ENCODE peak calls at places on chromosomes 16 and 17, in four cellular contexts. D, V, I and R are unnamed samples.

GRCh38 chr17:64984776-64985521 is 65.7 kb upstream of the LRRC37A3 start:
- DNase-seq in I (peak; percentile 25), D (no peak), V (no peak), R (peak; percentile 54)

GRCh38 chr16:89049484-89050118 is 44.1 kb upstream of the ACSF3 start:
- DNase-seq in I (peak; percentile 29), V (no peak), D (peak; percentile 12), R (no peak)

GRCh38 chr17:69480197-69480596 is 65.7 kb downstream of the MAP2K6 start:
- DNase-seq in D (no peak), V (no peak), I (no peak), R (no peak)

GRCh38 chr16:72242757-72243156 is 70.8 kb upstream of the PMFBP1 start:
- DNase-seq in D (no peak), I (no peak), V (no peak), R (no peak)

GRCh38 chr17:30869005-30869404 is 37.0 kb downstream of the TEFM start:
- DNase-seq in D (no peak), I (no peak), V (no peak), R (no peak)

GRCh38 chr16:79593074-79593531 is 7.4 kb downstream of the MAF start:
- DNase-seq in D (no peak), I (peak; percentile 12), V (no peak), R (no peak)

GRCh38 chr16:26526633-26527032 is 540.1 kb upstream of the C16orf82 start:
- DNase-seq in V (no peak), I (no peak), D (no peak), R (no peak)

GRCh38 chr17:79205688-79206205 is 131.1 kb downstream of the ENGASE start:
- DNase-seq in V (no peak), D (no peak), I (no peak), R (no peak)

GRCh38 chr16:1078579-1079021 is 6.1 kb downstream of the SSTR5 start:
- DNase-seq in V (peak; percentile 91), D (no peak), I (peak; percentile 36), R (peak; percentile 62)

GRCh38 chr16:84782841-84783240 is 36.9 kb upstream of the CRISPLD2 start:
- DNase-seq in V (no peak), D (no peak), I (no peak), R (no peak)

GRCh38 chr17:68383443-68384321 is 73.6 kb downstream of the WIPI1 start:
- DNase-seq in I (peak; percentile 89), V (no peak), D (no peak), R (peak; percentile 93)

GRCh38 chr17:46190763-46191162 is 2.5 kb downstream of the KANSL1 start:
- DNase-seq in D (no peak), I (no peak), V (no peak), R (no peak)

GRCh38 chr17:82234211-82235055 is 5.6 kb downstream of the SLC16A3 start:
- DNase-seq in I (peak; percentile 43), V (peak; percentile 73), D (no peak), R (no peak)

GRCh38 chr16:23595951-23596720 is at the start of gene NDUFAB1:
- DNase-seq in V (peak; percentile 88), I (peak; percentile 96), D (peak; percentile 91), R (peak; percentile 85)

GRCh38 chr17:39141915-39142664 is 9.3 kb downstream of the PLXDC1 start:
- DNase-seq in I (peak; percentile 22), V (no peak), D (no peak), R (no peak)

GRCh38 chr17:48647103-48647963 is 21.2 kb upstream of the HOXB9 start:
- DNase-seq in V (no peak), I (peak; percentile 24), D (no peak), R (no peak)

GRCh38 chr17:27533874-27534815 is 77.9 kb downstream of the KSR1 start:
- DNase-seq in V (no peak), I (peak; percentile 77), D (no peak), R (peak; percentile 84)

GRCh38 chr16:84241778-84242177 is 2.0 kb upstream of the KCNG4 start:
- DNase-seq in D (no peak), I (no peak), V (no peak), R (no peak)

GRCh38 chr16:89319883-89320716 is 102.6 kb downstream of the ZNF778 start:
- DNase-seq in V (no peak), D (no peak), I (peak; percentile 92), R (peak; percentile 80)

GRCh38 chr16:14196011-14196410 is 124.9 kb downstream of the MRTFB start:
- DNase-seq in D (no peak), I (no peak), V (no peak), R (peak; percentile 65)

GRCh38 chr16:64356267-64356666 is 765.6 kb downstream of the CDH11 start:
- DNase-seq in I (peak; percentile 89), V (no peak), D (no peak), R (peak; percentile 80)

GRCh38 chr17:75077072-75077489 is 10.7 kb upstream of the SLC16A5 start:
- DNase-seq in V (no peak), D (no peak), I (no peak), R (no peak)

GRCh38 chr16:66746682-66747081 is 4.7 kb downstream of the DYNC1LI2 start:
- DNase-seq in D (no peak), V (no peak), I (no peak), R (no peak)

GRCh38 chr16:67530013-67530939 is 1.6 kb downstream of the RIPOR1 start:
- DNase-seq in V (peak; percentile 93), D (peak; percentile 82), I (peak; percentile 90), R (peak; percentile 81)

GRCh38 chr17:5249615-5250014 is 15.0 kb upstream of the SCIMP start:
- DNase-seq in I (peak; percentile 83), D (no peak), V (no peak), R (peak; percentile 88)

GRCh38 chr16:13316008-13316407 is 414.6 kb downstream of the SHISA9 start:
- DNase-seq in V (no peak), D (no peak), I (peak; percentile 65), R (no peak)

GRCh38 chr17:75720656-75721462 is at the start of gene ITGB4:
- DNase-seq in V (no peak), D (peak; percentile 43), I (peak; percentile 28), R (no peak)

GRCh38 chr16:4487955-4488481 is 11.8 kb downstream of the HMOX2 start:
- DNase-seq in I (peak; percentile 58), D (no peak), V (no peak), R (peak; percentile 91)

GRCh38 chr16:117381-118365 is 20.8 kb downstream of the NPRL3 start:
- DNase-seq in V (no peak), I (peak; percentile 60), D (peak; percentile 45), R (peak; percentile 49)

GRCh38 chr17:65156835-65157565 is 19.8 kb downstream of the RGS9 start:
- DNase-seq in V (no peak), I (no peak), D (no peak), R (no peak)

GRCh38 chr16:17026600-17027242 is 444.0 kb downstream of the XYLT1 start:
- DNase-seq in D (no peak), V (no peak), I (no peak), R (no peak)

GRCh38 chr17:40311575-40311974 is 2.6 kb downstream of the RARA start:
- DNase-seq in V (no peak), I (peak; percentile 54), D (peak; percentile 73), R (no peak)

GRCh38 chr17:37708616-37709212 is 36.1 kb downstream of the HNF1B start:
- DNase-seq in I (no peak), D (no peak), V (no peak), R (no peak)

GRCh38 chr17:67059372-67059771 is 15.0 kb downstream of the CACNG1 start:
- DNase-seq in I (no peak), D (no peak), V (no peak), R (no peak)
- H3K4me3 ChIP-seq in I (no peak overlapping the region), D (no peak overlapping the region), V (no peak overlapping the region), R (no peak overlapping the region)

DNA sequence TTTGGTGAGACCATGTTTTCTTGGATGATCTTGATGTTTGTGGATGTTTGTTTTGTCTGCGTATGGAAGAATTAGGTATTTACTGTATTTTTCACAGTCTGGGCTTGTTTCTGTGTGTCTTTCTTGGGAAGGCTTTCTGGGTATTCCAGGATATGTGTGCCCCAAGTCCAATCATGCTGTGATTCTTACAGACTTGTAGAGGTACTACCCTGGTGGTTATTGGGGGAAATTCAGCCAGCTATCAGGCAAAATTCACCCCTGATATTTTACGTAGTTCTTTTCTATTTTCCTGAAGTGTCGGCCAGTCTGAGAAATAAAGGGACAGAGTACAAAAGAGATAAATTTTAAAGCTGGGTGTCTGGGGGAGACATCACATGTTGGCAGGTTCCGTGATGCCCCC is 33.4 kb upstream of the ARL4D start:
- DNase-seq in V (no peak), I (peak; percentile 35), D (no peak), R (no peak)
- TF ChIP-seq CTCF in V (no peak), I (no peak), D (no peak), R (peak; percentile 26)

GRCh38 chr17:34578656-34579016 is 746 bp upstream of the TMEM132E start:
- DNase-seq in V (no peak), I (no peak), D (no peak), R (no peak)
- H3K4me3 ChIP-seq in V (peak overlapping the region; percentile 75), I (no peak overlapping the region), D (peak overlapping the region; percentile 72), R (no peak overlapping the region)

GRCh38 chr16:11350531-11351335 is 5.5 kb downstream of the RMI2 start:
- DNase-seq in D (no peak), V (no peak), I (peak; percentile 91), R (peak; percentile 59)
- TF ChIP-seq CTCF in D (no peak), V (no peak), I (no peak), R (no peak)